ENCODE peak calls at places on chromosomes 5 and 9, in six cellular contexts. One of them, this sample, is unnamed.

GRCh38 chr9:16704489-16705111 is 165.9 kb downstream of the BNC2 start:
- DNase-seq in PC-3: no peak
- DNase-seq in SK-N-SH: peak
- DNase-seq in brain microvascular endothelial cell: peak
- DNase-seq in GM23248: no peak
- DNase-seq in lung: no peak
- DNase-seq in this sample: no peak

GRCh38 chr9:32351845-32352244 is 32.6 kb upstream of the ACO1 start:
- DNase-seq in GM23248: peak
- DNase-seq in brain microvascular endothelial cell: no peak
- DNase-seq in PC-3: peak
- DNase-seq in SK-N-SH: no peak
- DNase-seq in lung: no peak
- DNase-seq in this sample: peak

GRCh38 chr9:127318651-127319167 is 54.1 kb downstream of the GARNL3 start:
- DNase-seq in GM23248: peak
- DNase-seq in SK-N-SH: no peak
- DNase-seq in lung: no peak
- DNase-seq in PC-3: no peak
- DNase-seq in brain microvascular endothelial cell: peak
- DNase-seq in this sample: no peak

GRCh38 chr9:79129865-79130480 is 441.8 kb upstream of the TLE4 start:
- DNase-seq in GM23248: peak
- DNase-seq in SK-N-SH: peak
- DNase-seq in brain microvascular endothelial cell: peak
- DNase-seq in lung: peak
- DNase-seq in PC-3: peak
- DNase-seq in this sample: peak

GRCh38 chr5:657570-657969 is 35.6 kb downstream of the TPPP start:
- DNase-seq in PC-3: peak
- DNase-seq in SK-N-SH: no peak
- DNase-seq in brain microvascular endothelial cell: peak
- DNase-seq in GM23248: peak
- DNase-seq in lung: no peak
- DNase-seq in this sample: no peak

GRCh38 chr5:14757853-14758252 is 93.3 kb downstream of the OTULIN start:
- DNase-seq in brain microvascular endothelial cell: no peak
- DNase-seq in GM23248: no peak
- DNase-seq in SK-N-SH: no peak
- DNase-seq in PC-3: no peak
- DNase-seq in lung: no peak
- DNase-seq in this sample: no peak

GRCh38 chr9:113886003-113886324 is 9.9 kb downstream of the ZNF618 start:
- DNase-seq in SK-N-SH: no peak
- DNase-seq in brain microvascular endothelial cell: no peak
- DNase-seq in GM23248: peak
- DNase-seq in lung: no peak
- DNase-seq in PC-3: no peak
- DNase-seq in this sample: no peak

GRCh38 chr9:88372103-88372694 is 16.0 kb upstream of the SPIN1 start:
- DNase-seq in SK-N-SH: no peak
- DNase-seq in GM23248: no peak
- DNase-seq in PC-3: peak
- DNase-seq in brain microvascular endothelial cell: no peak
- DNase-seq in lung: no peak
- DNase-seq in this sample: peak

GRCh38 chr5:165576678-165577275 is 2071.4 kb downstream of the MAT2B start:
- DNase-seq in PC-3: no peak
- DNase-seq in GM23248: no peak
- DNase-seq in SK-N-SH: no peak
- DNase-seq in lung: no peak
- DNase-seq in brain microvascular endothelial cell: no peak
- DNase-seq in this sample: no peak

GRCh38 chr5:89301572-89302025 is 418.6 kb upstream of the MEF2C start:
- DNase-seq in brain microvascular endothelial cell: no peak
- DNase-seq in SK-N-SH: no peak
- DNase-seq in PC-3: no peak
- DNase-seq in GM23248: no peak
- DNase-seq in lung: no peak
- DNase-seq in this sample: no peak

GRCh38 chr9:79565245-79565644 is 6.5 kb upstream of the TLE4 start:
- DNase-seq in brain microvascular endothelial cell: no peak
- DNase-seq in GM23248: peak
- DNase-seq in lung: no peak
- DNase-seq in SK-N-SH: no peak
- DNase-seq in PC-3: peak
- DNase-seq in this sample: no peak

GRCh38 chr9:94866770-94867169 is 140.3 kb downstream of the AOPEP start:
- DNase-seq in PC-3: no peak
- DNase-seq in GM23248: peak
- DNase-seq in lung: no peak
- DNase-seq in brain microvascular endothelial cell: no peak
- DNase-seq in SK-N-SH: peak
- DNase-seq in this sample: no peak

GRCh38 chr9:133768371-133768858 is 30.3 kb upstream of the SARDH start:
- DNase-seq in SK-N-SH: no peak
- DNase-seq in GM23248: no peak
- DNase-seq in lung: no peak
- DNase-seq in brain microvascular endothelial cell: no peak
- DNase-seq in PC-3: no peak
- DNase-seq in this sample: peak

GRCh38 chr9:85077954-85078353 is 408.4 kb downstream of the NTRK2 start:
- DNase-seq in brain microvascular endothelial cell: no peak
- DNase-seq in GM23248: no peak
- DNase-seq in lung: no peak
- DNase-seq in PC-3: no peak
- DNase-seq in SK-N-SH: peak
- DNase-seq in this sample: no peak

GRCh38 chr5:180201051-180201987 is 7.7 kb downstream of the RASGEF1C start:
- DNase-seq in SK-N-SH: peak
- DNase-seq in lung: no peak
- DNase-seq in brain microvascular endothelial cell: no peak
- DNase-seq in GM23248: peak
- DNase-seq in PC-3: peak
- DNase-seq in this sample: peak

GRCh38 chr9:87682618-87683017 is 43.3 kb upstream of the CTSL start:
- DNase-seq in lung: peak
- DNase-seq in GM23248: no peak
- DNase-seq in SK-N-SH: no peak
- DNase-seq in brain microvascular endothelial cell: no peak
- DNase-seq in PC-3: no peak
- DNase-seq in this sample: no peak

GRCh38 chr9:95857122-95857521 is 18.4 kb upstream of the ERCC6L2 start:
- DNase-seq in PC-3: peak
- DNase-seq in brain microvascular endothelial cell: peak
- DNase-seq in SK-N-SH: peak
- DNase-seq in lung: no peak
- DNase-seq in GM23248: peak
- DNase-seq in this sample: no peak

GRCh38 chr5:133240425-133241091 is 188.7 kb downstream of the HSPA4 start:
- DNase-seq in lung: no peak
- DNase-seq in brain microvascular endothelial cell: peak
- DNase-seq in GM23248: peak
- DNase-seq in SK-N-SH: peak
- DNase-seq in PC-3: peak
- DNase-seq in this sample: no peak

GRCh38 chr9:128995791-128996190 is 32.3 kb downstream of the SH3GLB2 start:
- DNase-seq in lung: no peak
- DNase-seq in SK-N-SH: no peak
- DNase-seq in brain microvascular endothelial cell: no peak
- DNase-seq in PC-3: no peak
- DNase-seq in GM23248: no peak
- DNase-seq in this sample: no peak

GRCh38 chr5:110333384-110333783 is 393.1 kb downstream of the TMEM232 start:
- DNase-seq in lung: no peak
- DNase-seq in PC-3: peak
- DNase-seq in GM23248: no peak
- DNase-seq in brain microvascular endothelial cell: peak
- DNase-seq in SK-N-SH: no peak
- DNase-seq in this sample: peak

DNA sequence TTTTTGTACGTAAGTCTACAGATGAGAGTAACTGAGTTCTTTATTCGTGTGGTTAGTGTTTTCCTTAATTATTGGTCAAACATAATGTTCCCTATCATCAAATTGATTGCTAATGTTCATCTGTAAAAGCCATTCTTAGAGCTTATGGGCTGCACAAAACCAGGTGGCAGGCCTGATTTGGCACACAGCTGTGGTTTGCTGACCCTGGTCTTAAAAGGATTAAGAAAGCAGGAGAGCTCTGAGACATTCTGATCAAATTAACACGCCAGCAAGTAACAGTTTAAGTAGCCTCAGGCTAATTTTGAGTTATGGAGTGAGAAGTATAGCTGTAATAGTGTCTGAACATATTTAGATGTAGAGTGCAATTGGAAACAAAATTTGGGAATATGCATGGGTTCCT is 63.2 kb downstream of the PRR16 start:
- DNase-seq in brain microvascular endothelial cell: no peak
- DNase-seq in SK-N-SH: no peak
- DNase-seq in GM23248: no peak
- DNase-seq in lung: no peak
- DNase-seq in PC-3: no peak
- DNase-seq in this sample: peak
- H3K27ac ChIP-seq in brain microvascular endothelial cell: no peak
- H3K27ac ChIP-seq in SK-N-SH: no peak
- H3K27ac ChIP-seq in GM23248: no peak
- H3K27ac ChIP-seq in lung: no peak
- H3K27ac ChIP-seq in PC-3: no peak
- H3K27ac ChIP-seq in this sample: no peak

DNA sequence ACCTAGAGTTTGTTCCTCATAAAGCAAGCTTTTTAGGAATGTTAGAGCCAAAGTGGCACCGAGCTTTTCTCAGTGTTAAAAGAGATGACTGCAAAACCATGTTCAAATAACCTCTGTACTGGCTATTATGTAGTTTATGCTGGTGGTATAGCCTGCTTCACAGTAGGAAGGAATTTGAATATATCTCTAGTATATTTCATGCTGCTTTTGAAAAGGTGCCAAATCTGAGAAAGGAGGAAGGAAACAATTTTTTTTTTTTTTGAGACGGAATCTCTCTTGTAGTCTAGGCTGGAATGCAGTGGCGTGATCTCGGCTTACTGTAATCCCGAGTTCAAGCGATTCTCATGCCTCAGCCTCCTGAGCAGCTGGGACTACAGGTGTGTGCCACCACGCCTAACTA is 13.5 kb downstream of the CREBRF start:
- DNase-seq in GM23248: no peak
- DNase-seq in lung: no peak
- DNase-seq in PC-3: no peak
- DNase-seq in brain microvascular endothelial cell: no peak
- DNase-seq in SK-N-SH: no peak
- DNase-seq in this sample: no peak
- H3K27ac ChIP-seq in GM23248: no peak
- H3K27ac ChIP-seq in lung: no peak
- H3K27ac ChIP-seq in PC-3: no peak
- H3K27ac ChIP-seq in brain microvascular endothelial cell: no peak
- H3K27ac ChIP-seq in SK-N-SH: no peak
- H3K27ac ChIP-seq in this sample: no peak

GRCh38 chr5:13003457-13003856 is 941.0 kb downstream of the DNAH5 start:
- DNase-seq in PC-3: no peak
- DNase-seq in SK-N-SH: no peak
- DNase-seq in GM23248: no peak
- DNase-seq in brain microvascular endothelial cell: no peak
- DNase-seq in lung: no peak
- DNase-seq in this sample: no peak

GRCh38 chr5:12999667-13000066 is 944.8 kb downstream of the DNAH5 start:
- DNase-seq in GM23248: no peak
- DNase-seq in SK-N-SH: no peak
- DNase-seq in brain microvascular endothelial cell: no peak
- DNase-seq in lung: no peak
- DNase-seq in PC-3: peak
- DNase-seq in this sample: no peak
- H3K27ac ChIP-seq in GM23248: no peak
- H3K27ac ChIP-seq in SK-N-SH: no peak
- H3K27ac ChIP-seq in brain microvascular endothelial cell: no peak
- H3K27ac ChIP-seq in lung: no peak
- H3K27ac ChIP-seq in PC-3: no peak
- H3K27ac ChIP-seq in this sample: no peak

GRCh38 chr9:81492710-81493447 is 196.5 kb downstream of the TLE1 start:
- DNase-seq in lung: no peak
- DNase-seq in SK-N-SH: no peak
- DNase-seq in PC-3: peak
- DNase-seq in brain microvascular endothelial cell: peak
- DNase-seq in GM23248: peak
- DNase-seq in this sample: no peak
- H3K27ac ChIP-seq in lung: no peak
- H3K27ac ChIP-seq in SK-N-SH: no peak
- H3K27ac ChIP-seq in PC-3: peak
- H3K27ac ChIP-seq in brain microvascular endothelial cell: no peak
- H3K27ac ChIP-seq in GM23248: no peak
- H3K27ac ChIP-seq in this sample: no peak

DNA sequence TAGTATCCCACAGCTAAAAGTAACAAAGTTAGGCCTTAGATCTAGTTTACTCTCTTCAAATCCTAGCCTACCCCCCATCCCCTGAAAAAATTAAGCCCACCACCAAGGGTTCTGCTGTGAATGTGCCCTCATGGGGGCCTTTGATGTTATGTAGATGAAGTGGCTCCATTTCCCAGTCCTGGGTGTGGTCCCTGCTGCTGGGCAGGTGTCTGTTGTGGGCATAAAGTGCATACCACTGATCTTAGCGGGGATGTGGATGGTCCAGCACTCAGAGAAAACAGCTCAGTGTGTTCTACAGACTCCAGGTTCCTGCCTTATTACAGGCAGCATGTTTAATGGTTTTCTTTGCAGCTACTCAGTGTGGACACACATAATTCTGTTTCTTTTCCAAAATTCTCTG is 1.9 kb downstream of the PCBD2 start:
- DNase-seq in lung: no peak
- DNase-seq in SK-N-SH: no peak
- DNase-seq in PC-3: no peak
- DNase-seq in GM23248: no peak
- DNase-seq in brain microvascular endothelial cell: no peak
- DNase-seq in this sample: no peak
- H3K27ac ChIP-seq in lung: no peak
- H3K27ac ChIP-seq in SK-N-SH: no peak
- H3K27ac ChIP-seq in PC-3: no peak
- H3K27ac ChIP-seq in GM23248: no peak
- H3K27ac ChIP-seq in brain microvascular endothelial cell: no peak
- H3K27ac ChIP-seq in this sample: no peak

GRCh38 chr5:61299254-61299653 is 32.8 kb upstream of the ZSWIM6 start:
- DNase-seq in lung: no peak
- DNase-seq in GM23248: no peak
- DNase-seq in PC-3: no peak
- DNase-seq in SK-N-SH: no peak
- DNase-seq in brain microvascular endothelial cell: no peak
- DNase-seq in this sample: no peak
- H3K27ac ChIP-seq in lung: no peak
- H3K27ac ChIP-seq in GM23248: no peak
- H3K27ac ChIP-seq in PC-3: peak
- H3K27ac ChIP-seq in SK-N-SH: no peak
- H3K27ac ChIP-seq in brain microvascular endothelial cell: no peak
- H3K27ac ChIP-seq in this sample: no peak

DNA sequence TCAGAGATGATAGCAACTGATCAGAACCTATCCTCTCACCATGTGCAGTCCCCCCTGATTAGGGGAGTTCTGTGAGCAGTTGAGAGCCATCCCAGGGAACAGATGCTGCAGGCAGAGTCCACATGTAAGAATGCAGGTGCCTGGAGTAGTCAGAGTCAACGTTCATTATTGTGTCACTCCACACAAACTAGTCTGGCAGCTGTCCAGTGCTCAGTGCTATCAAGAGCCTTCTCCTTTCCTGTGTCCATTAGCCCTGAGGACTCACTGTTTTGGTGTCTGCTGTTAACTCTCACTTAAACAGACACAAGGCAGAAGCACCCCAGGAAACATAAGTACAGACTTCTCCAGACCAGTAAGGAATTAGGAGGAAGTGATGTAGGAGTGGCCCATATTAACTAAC is 2.5 kb downstream of the SH3TC2 start:
- DNase-seq in lung: no peak
- DNase-seq in PC-3: peak
- DNase-seq in GM23248: peak
- DNase-seq in SK-N-SH: peak
- DNase-seq in brain microvascular endothelial cell: peak
- DNase-seq in this sample: no peak
- H3K27ac ChIP-seq in lung: no peak
- H3K27ac ChIP-seq in PC-3: peak
- H3K27ac ChIP-seq in GM23248: no peak
- H3K27ac ChIP-seq in SK-N-SH: no peak
- H3K27ac ChIP-seq in brain microvascular endothelial cell: no peak
- H3K27ac ChIP-seq in this sample: no peak

This sample was measured in WERI-Rb-1.